ENCODE peak calls at places on chromosomes 5 and 9, in seven cellular contexts. D is HS-5; H is stimulated activated CD4-positive, alpha-beta T cell treated with anti-CD3 and anti-CD28 coated beads, Interleukin-12 subunit alpha, Interleukin-12 subunit beta, amount 100 ng/mL, for 24 hours; S is cardiac fibroblast; C is mesothelial cell of epicardium; V is HuH-7.5; P is effector memory CD4-positive, alpha-beta T cell. O is an unnamed sample.

GRCh38 chr9:17367035-17367434 is 211.8 kb upstream of the SH3GL2 start:
- DNase-seq in D (no peak), H (no peak), S (no peak), C (no peak), V (no peak), P (no peak), O (no peak)

GRCh38 chr5:157050050-157050449 is 8.9 kb downstream of the HAVCR1 start:
- DNase-seq in D (no peak), H (no peak), S (no peak), C (no peak), V (no peak), P (no peak), O (no peak)

GRCh38 chr5:67677422-67677970 is 480.9 kb upstream of the CD180 start:
- DNase-seq in D (no peak), H (no peak), S (no peak), C (no peak), V (no peak), P (no peak), O (no peak)

GRCh38 chr9:63816742-63817621 is 1468.0 kb downstream of the FOXD4L5 start:
- DNase-seq in D (peak), H (peak), S (peak), C (peak), V (peak), P (peak), O (peak)

GRCh38 chr9:38046669-38047300 is 22.2 kb downstream of the SHB start:
- DNase-seq in D (no peak), H (no peak), S (peak), C (no peak), V (no peak), P (no peak), O (no peak)

GRCh38 chr5:149585910-149586309 is 4.6 kb downstream of the ARHGEF37 start:
- DNase-seq in D (no peak), H (no peak), S (no peak), C (no peak), V (no peak), P (no peak), O (no peak)

GRCh38 chr9:71106992-71107391 is 14.4 kb downstream of the TRPM3 start:
- DNase-seq in D (no peak), H (no peak), S (no peak), C (no peak), V (no peak), P (no peak), O (no peak)

GRCh38 chr5:132445930-132446329 is 44.6 kb downstream of the IRF1 start:
- DNase-seq in D (no peak), H (no peak), S (peak), C (no peak), V (no peak), P (no peak), O (no peak)

GRCh38 chr5:53067641-53068040 is 41.9 kb downstream of the MOCS2 start:
- DNase-seq in D (no peak), H (no peak), S (peak), C (no peak), V (no peak), P (no peak), O (no peak)

GRCh38 chr5:100827481-100827889 is 75.6 kb downstream of the ST8SIA4 start:
- DNase-seq in D (peak), H (no peak), S (no peak), C (no peak), V (no peak), P (no peak), O (no peak)

GRCh38 chr9:129619787-129620668 is 873 bp downstream of the C9orf50 start:
- DNase-seq in D (no peak), H (no peak), S (no peak), C (peak), V (peak), P (no peak), O (no peak)